ENCODE peak calls at places on chromosomes 16 and 17, in six cellular contexts. P, C, Q, Z, S and V are unnamed samples.
A peak's percentile ranks its signal among the peaks of the same experiment; 100 is the strongest.

GRCh38 chr17:41710472-41711090 is 1.6 kb upstream of the GAST start:
- DNase-seq in P (no peak), Z (peak; percentile 81), Q (no peak), C (no peak), S (no peak), V (peak; percentile 65)

GRCh38 chr16:12617401-12617819 is 186.3 kb downstream of the CPPED1 start:
- DNase-seq in P (no peak), Q (no peak), S (no peak), C (no peak), Z (no peak), V (peak; percentile 52)

GRCh38 chr17:383771-384621 is 31.4 kb upstream of the RPH3AL start:
- DNase-seq in C (no peak), P (no peak), S (no peak), Z (no peak), Q (no peak), V (no peak)

GRCh38 chr16:85707528-85708095 is 18.9 kb upstream of the GINS2 start:
- DNase-seq in Q (no peak), C (no peak), Z (no peak), P (no peak), S (no peak), V (no peak)

GRCh38 chr17:64200080-64201042 is 62.7 kb downstream of the TEX2 start:
- DNase-seq in C (no peak), Q (no peak), P (no peak), Z (no peak), S (no peak), V (peak; percentile 53)

GRCh38 chr16:35795361-35796029 is 2336.1 kb downstream of the TP53TG3F start:
- DNase-seq in S (no peak), P (no peak), Q (no peak), C (no peak), Z (no peak), V (no peak)

GRCh38 chr16:50315346-50315997 is 49.1 kb downstream of the ADCY7 start:
- DNase-seq in S (peak; percentile 25), Z (no peak), C (no peak), Q (no peak), P (no peak), V (no peak)

GRCh38 chr16:69106491-69107291 is 1.2 kb downstream of the HAS3 start:
- DNase-seq in P (no peak), S (no peak), Q (no peak), C (no peak), Z (no peak), V (no peak)

GRCh38 chr16:58859958-58860669 is 126.0 kb upstream of the GOT2 start:
- DNase-seq in Z (no peak), Q (no peak), P (no peak), S (no peak), C (no peak), V (no peak)

GRCh38 chr17:33342025-33342424 is 48.9 kb upstream of the ASIC2 start:
- DNase-seq in C (no peak), Z (no peak), P (no peak), Q (no peak), S (no peak), V (no peak)

GRCh38 chr16:68298907-68299515 is 11.7 kb downstream of the SLC7A6OS start:
- DNase-seq in Z (no peak), S (no peak), P (no peak), C (no peak), Q (no peak), V (no peak)

DNA sequence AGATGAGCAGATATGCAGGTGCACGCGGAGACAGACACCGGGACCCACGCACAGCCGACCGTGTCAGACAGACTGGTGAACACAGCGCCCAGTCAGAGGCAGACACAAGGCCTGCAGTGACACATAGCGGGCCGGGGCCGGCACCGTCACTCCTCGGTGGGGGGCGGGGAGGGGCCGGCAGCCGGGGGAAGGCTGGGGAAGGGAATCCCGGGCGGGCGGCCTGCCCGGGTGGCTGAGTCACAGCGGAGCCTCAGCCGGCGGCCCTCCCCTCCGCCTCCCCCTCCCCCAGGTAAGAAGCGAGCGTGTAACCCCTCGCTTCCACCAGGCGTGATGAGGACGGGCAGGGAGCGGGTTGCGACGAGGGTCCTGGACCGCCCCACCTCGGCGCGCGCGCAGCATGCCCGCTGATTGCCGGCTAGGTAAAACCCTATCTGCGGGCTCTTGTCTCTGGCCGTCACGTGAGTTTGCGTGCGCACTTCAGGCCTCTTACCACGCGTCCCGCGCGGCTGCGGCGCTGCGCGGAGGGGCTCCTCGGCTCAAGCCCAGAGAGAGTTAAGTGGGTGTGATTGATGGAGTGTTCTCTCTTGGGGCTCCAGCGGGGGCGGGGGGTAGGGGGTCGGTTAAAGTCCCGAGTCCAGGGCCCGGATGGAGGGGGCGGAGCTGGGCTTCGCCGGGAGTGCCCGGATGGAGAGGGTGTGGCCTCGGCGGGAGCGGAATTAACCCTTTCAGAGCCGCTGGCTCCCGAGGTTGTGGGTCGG is 7.8 kb downstream of the KDM6B start:
- DNase-seq in P (peak; percentile 97), Z (peak; percentile 43), S (peak; percentile 94), Q (peak; percentile 90), C (peak; percentile 88), V (peak; percentile 94)
- TF ChIP-seq CTCF in P (no peak), Z (no peak), S (peak; percentile 5), Q (peak; percentile 42), C (no peak), V (no peak)

DNA sequence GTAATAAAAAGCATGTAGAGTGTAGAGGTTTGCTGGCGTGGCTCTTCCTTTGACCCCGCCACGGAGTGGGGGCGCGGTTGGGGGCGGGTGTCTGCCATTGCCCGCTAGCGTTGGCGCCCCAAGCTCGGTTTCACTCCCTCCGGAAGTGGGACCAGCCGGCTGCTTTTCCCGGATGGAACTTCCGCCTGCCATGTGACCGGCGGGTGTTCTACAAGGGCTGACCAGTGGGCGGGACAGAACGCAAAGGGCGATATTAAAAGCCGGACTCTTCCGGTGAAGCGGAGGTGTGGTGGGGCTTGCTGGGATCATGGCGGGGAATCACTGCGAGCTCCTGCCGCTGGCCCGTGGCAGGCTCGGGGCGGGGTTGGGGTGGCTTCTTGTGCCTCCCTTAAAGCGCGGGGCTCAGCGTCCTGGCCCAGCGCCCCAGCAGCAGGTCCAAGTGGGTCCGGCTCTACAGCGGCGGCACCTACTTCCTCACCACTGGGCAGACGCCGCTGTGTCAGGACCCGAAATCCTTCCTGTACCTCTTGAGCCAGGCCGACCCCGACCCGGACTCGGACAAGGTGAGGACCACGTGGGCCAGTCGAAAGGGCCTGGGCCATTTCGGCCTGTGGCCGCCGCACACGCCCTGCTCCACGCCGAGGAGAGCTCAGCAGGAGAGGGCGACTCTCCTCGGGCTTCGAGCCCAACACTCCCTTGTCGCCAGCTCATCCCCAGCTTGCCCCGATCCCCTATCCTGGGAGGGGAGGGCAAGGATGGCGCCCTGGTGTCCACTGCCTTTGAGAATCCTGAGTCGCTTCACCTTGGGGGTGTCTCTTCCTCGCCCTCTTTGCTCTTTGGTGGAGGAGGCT is 65.6 kb downstream of the PDPK1 start:
- DNase-seq in C (peak; percentile 85), P (peak; percentile 90), S (peak; percentile 96), Q (peak; percentile 94), Z (peak; percentile 87), V (peak; percentile 91)
- TF ChIP-seq CTCF in C (no peak), P (no peak), S (peak; percentile 13), Q (peak; percentile 35), Z (no peak), V (no peak)

GRCh38 chr17:77957869-77958715 is at the start of gene TNRC6C:
- DNase-seq in Z (peak; percentile 90), C (peak; percentile 98), S (peak; percentile 100), P (peak; percentile 99), Q (peak; percentile 100), V (peak; percentile 100)
- TF ChIP-seq CTCF in Z (no peak), C (no peak), S (no peak), P (no peak), Q (peak; percentile 40), V (no peak)

GRCh38 chr17:17950806-17951205 is 21.4 kb downstream of the TOM1L2 start:
- DNase-seq in C (no peak), Q (no peak), Z (no peak), P (no peak), S (no peak), V (no peak)
- TF ChIP-seq CTCF in C (no peak), Q (peak; percentile 19), Z (peak; percentile 21), P (peak; percentile 29), S (no peak), V (no peak)

GRCh38 chr16:84156342-84156784 is 11.3 kb downstream of the DNAAF1 start:
- DNase-seq in Q (no peak), Z (peak; percentile 45), C (no peak), S (no peak), P (no peak), V (no peak)
- TF ChIP-seq CTCF in Q (peak; percentile 33), Z (peak; percentile 31), C (no peak), S (no peak), P (no peak), V (no peak)

GRCh38 chr17:13884347-13884746 is 185.0 kb upstream of the COX10 start:
- DNase-seq in C (no peak), S (no peak), P (no peak), Q (no peak), Z (no peak), V (no peak)
- TF ChIP-seq CTCF in C (no peak), S (no peak), P (no peak), Q (no peak), Z (no peak), V (no peak)

GRCh38 chr16:71421911-71422310 is 19.9 kb downstream of the TLE7 start:
- DNase-seq in Q (peak; percentile 33), C (no peak), P (no peak), Z (no peak), S (no peak), V (peak; percentile 69)
- TF ChIP-seq CTCF in Q (peak; percentile 69), C (no peak), P (peak; percentile 39), Z (peak; percentile 30), S (no peak), V (peak; percentile 65)

DNA sequence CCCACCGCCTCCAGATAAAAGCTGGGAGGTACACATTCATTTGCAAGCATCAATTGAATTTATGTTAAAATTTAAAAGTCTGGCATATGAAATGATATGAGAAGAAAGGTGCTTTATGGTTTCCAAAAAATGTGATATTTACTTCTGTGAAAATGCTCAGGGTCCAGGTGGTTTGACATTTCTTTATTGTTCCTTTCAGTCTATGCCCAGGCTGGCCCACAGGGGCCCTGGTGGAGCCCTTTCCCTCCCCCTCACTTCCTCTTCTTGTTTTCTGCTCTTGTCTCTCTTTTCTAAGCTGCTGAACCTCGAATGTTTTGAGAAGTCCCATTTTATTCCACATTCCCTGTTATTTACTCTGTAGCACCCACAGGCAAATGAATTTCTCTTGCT is 127.8 kb downstream of the HS3ST3B1 start:
- DNase-seq in S (no peak), C (no peak), P (no peak), Q (peak; percentile 84), Z (no peak), V (peak; percentile 72)
- TF ChIP-seq CTCF in S (no peak), C (no peak), P (no peak), Q (peak; percentile 53), Z (no peak), V (no peak)